ENCODE peak calls at places on chromosomes 6 and 20, in four cellular contexts. J is GM23338, E is mammary epithelial cell, V is foreskin fibroblast. Y is an unnamed sample.
A peak's percentile ranks its signal among the peaks of the same experiment; 100 is the strongest.

GRCh38 chr20:667351-668034 is 8.1 kb downstream of the SCRT2 start:
- DNase-seq in J (peak; percentile 87), E (no peak), V (peak; percentile 74), Y (no peak)

GRCh38 chr6:14240411-14241166 is 123.0 kb downstream of the CD83 start:
- DNase-seq in V (no peak), E (no peak), J (no peak), Y (no peak)

GRCh38 chr6:111382476-111383294 is 100.3 kb downstream of the REV3L start:
- DNase-seq in V (no peak), J (no peak), E (no peak), Y (no peak)

GRCh38 chr6:160792711-160793110 is 90.7 kb downstream of the PLG start:
- DNase-seq in V (no peak), J (peak; percentile 14), E (no peak), Y (no peak)

GRCh38 chr20:62824476-62825287 is 7.8 kb downstream of the COL9A3 start:
- DNase-seq in E (no peak), V (peak; percentile 50), J (peak; percentile 76), Y (no peak)

GRCh38 chr20:34084227-34084923 is 27.7 kb downstream of the EIF2S2 start:
- DNase-seq in V (peak; percentile 13), J (no peak), E (no peak), Y (no peak)

GRCh38 chr6:158912591-158912990 is 87.4 kb downstream of the RSPH3 start:
- DNase-seq in V (no peak), E (no peak), J (no peak), Y (no peak)

GRCh38 chr6:134447423-134447822 is 129.5 kb upstream of the SGK1 start:
- DNase-seq in V (peak; percentile 61), E (peak; percentile 59), J (no peak), Y (no peak)

GRCh38 chr6:129014302-129014701 is 131.4 kb downstream of the LAMA2 start:
- DNase-seq in V (no peak), E (no peak), J (no peak), Y (no peak)

GRCh38 chr6:87436435-87436834 is 28.7 kb downstream of the CFAP206 start:
- DNase-seq in V (peak; percentile 68), J (peak; percentile 83), E (peak; percentile 62), Y (no peak)

GRCh38 chr6:30334077-30334476 is 7.3 kb downstream of the TRIM39 start:
- DNase-seq in E (no peak), V (no peak), J (no peak), Y (no peak)

GRCh38 chr6:7252390-7252789 is 60.6 kb downstream of the SSR1 start:
- DNase-seq in E (no peak), J (no peak), V (no peak), Y (no peak)

GRCh38 chr6:113697642-113698410 is 159.3 kb upstream of the MARCKS start:
- DNase-seq in J (no peak), E (peak; percentile 89), V (peak; percentile 89), Y (peak; percentile 72)

GRCh38 chr6:71248306-71248705 is 40.3 kb upstream of the OGFRL1 start:
- DNase-seq in E (peak; percentile 57), J (peak; percentile 41), V (peak; percentile 92), Y (peak; percentile 59)
- TF ChIP-seq CTCF in E (no peak), J (no peak), V (no peak), Y (no peak)

GRCh38 chr20:13626724-13627123 is 12.0 kb downstream of the TASP1 start:
- DNase-seq in J (peak; percentile 40), V (no peak), E (no peak), Y (no peak)
- H3K4me3 ChIP-seq in J (peak overlapping the region; percentile 17), V (no peak overlapping the region), E (no peak overlapping the region), Y (no peak overlapping the region)

GRCh38 chr6:137081997-137082396 is 37.2 kb upstream of the IL20RA start:
- DNase-seq in V (no peak), E (no peak), J (no peak), Y (no peak)

GRCh38 chr6:137080711-137081110 is 35.9 kb upstream of the IL20RA start:
- DNase-seq in J (peak; percentile 19), V (no peak), E (no peak), Y (no peak)

DNA sequence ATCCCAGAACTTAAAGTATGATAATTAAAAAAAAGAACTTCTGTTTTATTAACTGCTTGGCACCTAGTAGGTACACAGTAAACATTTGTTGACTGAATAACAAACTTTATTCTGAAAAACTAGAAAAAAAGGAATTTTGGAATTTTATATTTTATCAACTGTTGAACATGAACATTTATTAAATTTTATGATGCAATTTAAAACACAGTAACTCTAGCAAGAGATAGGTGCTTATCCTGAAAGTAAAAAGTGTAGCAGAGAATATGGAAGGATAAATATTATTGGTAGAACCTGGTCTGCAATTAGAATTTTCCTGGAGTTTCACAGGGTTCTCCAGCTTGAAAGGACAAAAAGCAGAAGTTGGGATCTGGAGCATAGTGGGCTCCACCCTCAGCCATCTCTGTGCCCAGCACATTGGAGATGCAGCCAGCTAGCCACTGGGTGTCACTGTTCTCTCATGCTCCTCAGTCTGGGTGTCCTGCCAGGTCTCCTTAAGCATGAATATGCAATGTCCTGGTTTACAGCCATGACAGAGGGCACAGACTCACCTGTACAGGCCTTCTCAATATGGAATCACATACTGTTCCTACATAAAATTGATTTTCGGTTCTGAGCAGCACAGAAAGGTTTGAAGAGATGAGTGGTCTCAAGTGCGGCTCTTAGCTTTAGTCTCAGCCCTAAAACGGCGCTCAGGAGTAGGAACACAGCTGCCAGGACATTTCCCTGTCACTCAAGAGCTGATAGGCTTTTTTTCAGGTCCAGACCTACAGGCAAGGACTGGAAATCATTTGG is 31.7 kb upstream of the IL20RA start:
- DNase-seq in J (peak; percentile 90), V (peak; percentile 81), E (peak; percentile 59), Y (no peak)
- TF ChIP-seq CTCF in J (peak; percentile 88), V (peak; percentile 77), E (peak; percentile 94), Y (peak; percentile 81)

DNA sequence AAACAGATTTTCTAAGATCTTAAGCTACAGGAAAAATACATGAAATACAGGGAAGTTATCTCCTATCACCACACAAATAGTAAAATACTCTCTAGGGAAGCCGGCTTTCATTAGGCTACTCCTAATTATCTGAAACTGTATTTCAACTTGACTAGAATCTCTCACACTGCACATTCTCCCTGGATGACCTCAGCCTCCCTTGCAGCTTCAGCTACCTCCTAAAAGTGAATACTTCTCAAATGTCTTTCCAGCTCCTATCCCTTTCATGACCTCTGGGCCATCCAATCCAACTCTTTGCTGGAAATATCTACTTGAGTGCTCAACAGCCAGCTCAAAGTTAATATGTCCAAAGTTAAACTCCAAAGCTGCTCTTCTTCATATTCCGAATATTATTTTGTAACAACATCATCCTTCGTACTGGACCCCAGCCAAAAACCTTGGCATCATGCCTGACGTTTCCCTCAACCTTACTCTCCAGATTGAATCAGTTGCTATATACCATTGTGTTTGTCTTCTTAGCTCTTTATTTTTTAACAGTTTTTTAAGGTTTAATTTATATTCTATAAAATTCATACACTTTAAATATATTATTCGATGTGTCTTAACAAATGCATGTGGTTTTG is 29.4 kb upstream of the KIF6 start:
- DNase-seq in J (no peak), E (no peak), V (no peak), Y (no peak)
- H3K4me3 ChIP-seq in J (no peak overlapping the region), E (no peak overlapping the region), V (no peak overlapping the region), Y (no peak overlapping the region)

DNA sequence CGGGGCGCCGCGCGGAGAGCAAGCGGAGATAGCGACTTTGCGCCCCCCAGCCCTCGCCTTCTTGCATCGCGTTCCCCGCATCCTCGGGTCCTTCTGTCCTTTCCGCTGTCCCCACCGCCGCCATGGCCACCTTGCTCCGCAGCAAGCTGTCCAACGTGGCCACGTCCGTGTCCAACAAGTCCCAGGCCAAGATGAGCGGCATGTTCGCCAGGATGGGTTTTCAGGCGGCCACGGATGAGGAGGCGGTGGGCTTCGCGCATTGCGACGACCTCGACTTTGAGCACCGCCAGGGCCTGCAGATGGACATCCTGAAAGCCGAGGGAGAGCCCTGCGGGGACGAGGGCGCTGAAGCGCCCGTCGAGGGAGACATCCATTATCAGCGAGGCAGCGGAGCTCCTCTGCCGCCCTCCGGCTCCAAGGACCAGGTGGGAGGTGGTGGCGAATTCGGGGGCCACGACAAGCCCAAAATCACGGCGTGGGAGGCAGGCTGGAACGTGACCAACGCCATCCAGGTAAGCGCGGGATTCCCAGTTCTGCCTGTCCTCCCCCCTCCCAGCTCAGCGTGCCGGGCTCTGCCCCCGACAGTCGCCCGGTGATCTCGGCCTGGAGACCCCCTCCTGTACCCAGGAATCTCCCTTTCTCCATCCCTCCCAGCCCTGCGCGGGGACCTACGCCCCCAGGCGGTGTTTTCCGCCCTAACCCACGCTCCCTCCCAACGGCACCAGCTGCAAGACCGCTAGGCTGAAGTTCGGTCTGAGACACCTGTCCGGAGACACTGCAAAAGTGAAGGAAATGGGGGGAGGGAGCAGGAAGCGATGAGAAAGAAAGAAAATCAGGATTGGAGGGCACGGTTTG is 544 bp downstream of the SLC32A1 start:
- DNase-seq in E (no peak), V (no peak), J (peak; percentile 92), Y (no peak)
- TF ChIP-seq CTCF in E (no peak), V (no peak), J (peak; percentile 37), Y (no peak)

GRCh38 chr6:55950071-55950814 is 74.9 kb upstream of the BMP5 start:
- DNase-seq in J (no peak), V (no peak), E (no peak), Y (no peak)

GRCh38 chr6:55957961-55958422 is 82.6 kb upstream of the BMP5 start:
- DNase-seq in J (no peak), V (peak; percentile 77), E (no peak), Y (no peak)

GRCh38 chr6:55954436-55954835 is 79.0 kb upstream of the BMP5 start:
- DNase-seq in J (no peak), V (no peak), E (no peak), Y (no peak)

GRCh38 chr6:55955684-55956083 is 80.3 kb upstream of the BMP5 start:
- DNase-seq in V (no peak), E (no peak), J (peak; percentile 14), Y (no peak)

GRCh38 chr6:55953384-55953783 is 78.0 kb upstream of the BMP5 start:
- DNase-seq in V (peak; percentile 71), E (peak; percentile 36), J (no peak), Y (peak; percentile 7)
- H3K4me3 ChIP-seq in V (peak overlapping the region; percentile 37), E (peak overlapping the region; percentile 2), J (no peak overlapping the region), Y (no peak overlapping the region)